ENCODE peak calls at places on chromosome 5, in eight cellular contexts. Q, C, W, K, T, B, X and O are unnamed samples.

GRCh38 chr5:116947691-116948528 is 373.3 kb upstream of the SEMA6A start:
- DNase-seq in Q (peak), C (peak), W (no peak), K (peak), T (peak), B (peak), X (peak), O (no peak)

GRCh38 chr5:11642398-11642797 is 261.8 kb downstream of the CTNND2 start:
- DNase-seq in Q (no peak), C (no peak), W (no peak), K (no peak), T (no peak), B (no peak), X (no peak), O (no peak)

GRCh38 chr5:135484563-135485157 is 32.5 kb upstream of the TIFAB start:
- DNase-seq in Q (no peak), C (no peak), W (no peak), K (no peak), T (no peak), B (no peak), X (no peak), O (no peak)

GRCh38 chr5:95835682-95836405 is 13.3 kb upstream of the GLRX start:
- DNase-seq in Q (no peak), C (peak), W (no peak), K (no peak), T (no peak), B (no peak), X (peak), O (no peak)

GRCh38 chr5:157283434-157283833 is 17.5 kb downstream of the CYFIP2 start:
- DNase-seq in Q (no peak), C (no peak), W (no peak), K (no peak), T (no peak), B (no peak), X (no peak), O (no peak)

GRCh38 chr5:27020965-27021364 is 17.4 kb downstream of the CDH9 start:
- DNase-seq in Q (no peak), C (peak), W (peak), K (no peak), T (no peak), B (no peak), X (no peak), O (peak)

GRCh38 chr5:92637247-92637646 is 943.8 kb downstream of the NR2F1-AS1 start:
- DNase-seq in Q (no peak), C (no peak), W (no peak), K (no peak), T (no peak), B (no peak), X (no peak), O (no peak)

GRCh38 chr5:171521219-171521633 is 101.8 kb downstream of the FGF18 start:
- DNase-seq in Q (no peak), C (peak), W (peak), K (peak), T (no peak), B (no peak), X (no peak), O (peak)

GRCh38 chr5:132808448-132808847 is 4.7 kb upstream of the SOWAHA start:
- DNase-seq in Q (no peak), C (no peak), W (no peak), K (no peak), T (no peak), B (no peak), X (no peak), O (no peak)

GRCh38 chr5:96565843-96566242 is 96.3 kb upstream of the CAST start:
- DNase-seq in Q (no peak), C (peak), W (peak), K (no peak), T (no peak), B (no peak), X (no peak), O (peak)

GRCh38 chr5:54062958-54063357 is 247.4 kb downstream of the ARL15 start:
- DNase-seq in Q (no peak), C (peak), W (peak), K (no peak), T (no peak), B (no peak), X (no peak), O (peak)